ENCODE peak calls at places on chromosomes 6 and 20, in seven cellular contexts. Y, X, R, Z, B, D and O are unnamed samples.

GRCh38 chr6:74873911-74874310 is 331.9 kb downstream of the COL12A1 start:
- DNase-seq in B (peak), Y (no peak), Z (no peak), R (no peak), D (no peak), X (no peak), O (no peak)

GRCh38 chr6:112781236-112781635 is 434.1 kb downstream of the RFPL4B start:
- DNase-seq in Z (peak), D (no peak), B (no peak), X (no peak), R (no peak), Y (no peak), O (no peak)

GRCh38 chr6:135235716-135236115 is 54.6 kb downstream of the MYB start:
- DNase-seq in Z (no peak), R (no peak), Y (no peak), B (no peak), X (no peak), D (no peak), O (no peak)

GRCh38 chr6:154157082-154157481 is 118.0 kb downstream of the OPRM1 start:
- DNase-seq in D (no peak), X (no peak), Z (no peak), Y (no peak), R (peak), B (no peak), O (no peak)

GRCh38 chr20:40506567-40506966 is 182.5 kb downstream of the MAFB start:
- DNase-seq in X (peak), R (no peak), Y (peak), D (no peak), Z (peak), B (peak), O (no peak)

GRCh38 chr20:51447097-51447764 is 95.3 kb downstream of the NFATC2 start:
- DNase-seq in B (peak), R (no peak), D (no peak), X (no peak), Z (peak), Y (no peak), O (no peak)

GRCh38 chr6:138103876-138104275 is 3.3 kb downstream of the PERP start:
- DNase-seq in B (no peak), Z (no peak), D (no peak), Y (no peak), X (no peak), R (no peak), O (no peak)

GRCh38 chr6:107443904-107444267 is 15.5 kb downstream of the PDSS2 start:
- DNase-seq in R (no peak), Z (no peak), B (no peak), Y (no peak), X (no peak), D (no peak), O (no peak)

GRCh38 chr6:32195902-32196681 is 3.6 kb upstream of the GPSM3 start:
- DNase-seq in Z (peak), Y (peak), X (peak), R (peak), D (peak), B (peak), O (peak)

GRCh38 chr6:33453361-33454008 is 891 bp upstream of the ZBTB9 start:
- DNase-seq in D (no peak), Y (no peak), R (no peak), X (no peak), Z (no peak), B (no peak), O (no peak)

GRCh38 chr20:46330072-46330763 is 21.9 kb upstream of the CDH22 start:
- DNase-seq in B (no peak), D (no peak), R (no peak), X (peak), Y (no peak), Z (no peak), O (no peak)

GRCh38 chr6:37483917-37484785 is 15.5 kb downstream of the CCDC167 start:
- DNase-seq in R (peak), B (peak), D (peak), Y (peak), Z (peak), X (peak), O (no peak)

GRCh38 chr20:24365685-24366084 is 103.7 kb upstream of the SYNDIG1 start:
- DNase-seq in R (no peak), D (no peak), Y (no peak), X (no peak), Z (no peak), B (no peak), O (no peak)

GRCh38 chr6:6820688-6821238 is 232.2 kb downstream of the LY86 start:
- DNase-seq in R (no peak), B (no peak), Y (no peak), Z (no peak), D (no peak), X (peak), O (no peak)

GRCh38 chr6:44366781-44367180 is 20.7 kb upstream of the CDC5L start:
- DNase-seq in D (no peak), Z (no peak), R (no peak), B (no peak), Y (no peak), X (no peak), O (no peak)

GRCh38 chr6:165443462-165443861 is 134.1 kb upstream of the C6orf118 start:
- DNase-seq in Y (no peak), D (no peak), B (no peak), Z (no peak), X (no peak), R (no peak), O (no peak)

GRCh38 chr6:154590770-154591169 is 80.3 kb upstream of the CNKSR3 start:
- DNase-seq in Y (no peak), Z (no peak), B (no peak), X (peak), D (no peak), R (no peak), O (no peak)

GRCh38 chr20:62051166-62051900 is 14.3 kb downstream of the TAF4 start:
- DNase-seq in B (no peak), X (no peak), R (no peak), Y (no peak), D (peak), Z (no peak), O (no peak)

GRCh38 chr6:128657181-128657580 is 136.8 kb upstream of the PTPRK start:
- DNase-seq in R (no peak), X (no peak), D (no peak), Y (no peak), B (no peak), Z (no peak), O (no peak)

GRCh38 chr6:143688681-143689080 is 10.9 kb downstream of the PHACTR2 start:
- DNase-seq in Y (no peak), R (no peak), Z (no peak), D (no peak), B (no peak), X (no peak), O (no peak)

GRCh38 chr6:105851181-105851580 is 235.0 kb upstream of the PRDM1 start:
- DNase-seq in B (no peak), Z (no peak), Y (no peak), D (peak), X (no peak), R (no peak), O (no peak)

GRCh38 chr6:85096976-85097375 is 332.6 kb upstream of the TBX18 start:
- DNase-seq in Z (no peak), D (no peak), B (no peak), X (no peak), Y (no peak), R (no peak), O (no peak)

GRCh38 chr6:135314543-135314942 is 133.4 kb downstream of the MYB start:
- DNase-seq in X (no peak), Y (no peak), Z (no peak), B (no peak), R (peak), D (no peak), O (no peak)

GRCh38 chr6:131136021-131136847 is 967 bp downstream of the AKAP7 start:
- DNase-seq in X (no peak), B (peak), Y (no peak), R (peak), D (no peak), Z (peak), O (no peak)

GRCh38 chr6:18528084-18528743 is 141.1 kb downstream of the RNF144B start:
- DNase-seq in Y (no peak), R (no peak), D (no peak), Z (peak), X (no peak), B (peak), O (no peak)

GRCh38 chr6:42777126-42777822 is 4.6 kb upstream of the BICRAL start:
- DNase-seq in R (no peak), B (peak), D (no peak), Z (peak), Y (no peak), X (no peak), O (peak)

GRCh38 chr6:127343753-127344659 is 597 bp upstream of the ECHDC1 start:
- DNase-seq in R (no peak), Z (peak), Y (peak), B (peak), X (no peak), D (no peak), O (no peak)

GRCh38 chr6:54310377-54311152 is 2.3 kb downstream of the TINAG start:
- DNase-seq in D (no peak), Y (no peak), R (no peak), B (no peak), Z (no peak), X (no peak), O (no peak)

GRCh38 chr6:6781172-6781876 is 192.8 kb downstream of the LY86 start:
- DNase-seq in X (no peak), Z (peak), D (no peak), B (peak), R (no peak), Y (no peak), O (no peak)

GRCh38 chr6:30483677-30484279 is 5.5 kb upstream of the HLA-E start:
- DNase-seq in D (no peak), X (no peak), Y (peak), Z (peak), R (peak), B (peak), O (peak)

GRCh38 chr20:7379621-7380220 is 560.5 kb downstream of the HAO1 start:
- DNase-seq in Z (no peak), D (no peak), B (no peak), R (no peak), Y (no peak), X (no peak), O (no peak)